ENCODE peak calls at places on chromosomes 4 and X, in four cellular contexts. O, E, V and G are unnamed samples.

GRCh38 chrX:107731831-107732502 is 43.6 kb downstream of the TSC22D3 start:
- DNase-seq in V (no peak), E (peak; percentile 72), O (no peak), G (peak; percentile 42)

GRCh38 chr4:137651128-137651527 is 118.8 kb upstream of the PCDH18 start:
- DNase-seq in V (no peak), E (no peak), O (no peak), G (no peak)

GRCh38 chr4:86250006-86250405 is 109.8 kb downstream of the MAPK10 start:
- DNase-seq in V (no peak), O (no peak), E (no peak), G (no peak)

GRCh38 chr4:128241019-128241418 is 46.6 kb downstream of the PGRMC2 start:
- DNase-seq in E (no peak), V (no peak), O (no peak), G (no peak)

GRCh38 chr4:128796934-128797333 is 12.6 kb upstream of the JADE1 start:
- DNase-seq in O (no peak), V (no peak), E (no peak), G (no peak)

GRCh38 chr4:68349361-68350360 is at the start of gene YTHDC1:
- DNase-seq in E (peak; percentile 89), O (peak; percentile 81), V (peak; percentile 90), G (peak; percentile 99)

GRCh38 chrX:15856580-15856979 is 2.0 kb upstream of the AP1S2 start:
- DNase-seq in V (no peak), E (no peak), O (no peak), G (no peak)

GRCh38 chr4:86630629-86631028 is 36.5 kb downstream of the PTPN13 start:
- DNase-seq in E (no peak), O (no peak), V (no peak), G (no peak)

GRCh38 chr4:61239250-61239649 is 39.1 kb downstream of the ADGRL3 start:
- DNase-seq in V (no peak), E (no peak), O (no peak), G (no peak)

GRCh38 chr4:119729815-119730643 is 101.4 kb upstream of the PDE5A start:
- DNase-seq in E (no peak), O (no peak), V (peak; percentile 68), G (no peak)

GRCh38 chrX:23667239-23668177 is at the start of gene PRDX4:
- DNase-seq in V (peak; percentile 75), E (peak; percentile 91), O (peak; percentile 56), G (peak; percentile 69)

DNA sequence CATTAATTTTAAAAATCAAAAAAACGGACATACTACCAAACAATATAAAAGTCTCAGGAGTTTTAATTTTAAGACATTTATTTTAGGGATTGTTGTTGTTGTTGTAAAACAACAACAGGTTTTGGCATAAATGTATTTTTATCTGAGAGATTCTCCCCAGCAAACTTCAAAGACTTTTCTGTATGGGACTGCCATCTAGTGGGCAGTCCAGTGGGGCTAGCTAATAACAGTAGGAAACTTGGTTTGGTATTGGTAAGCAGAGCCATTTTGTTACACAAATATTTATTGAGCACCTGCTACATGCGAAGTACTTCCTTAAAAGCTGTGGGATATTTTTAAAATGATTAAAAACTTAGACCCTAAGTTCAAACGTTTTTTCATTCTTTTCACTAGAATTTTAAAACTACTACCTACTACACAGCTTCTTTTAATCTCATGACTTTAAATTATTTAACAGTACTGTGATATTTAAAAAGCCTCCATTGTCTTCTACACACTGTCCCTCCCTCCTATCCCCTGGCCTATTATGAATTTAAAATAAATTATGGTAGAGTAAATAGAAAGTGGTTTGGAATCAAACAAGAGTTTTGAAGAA is 1028.4 kb upstream of the INTU start:
- DNase-seq in O (no peak), E (peak; percentile 38), V (peak; percentile 18), G (peak; percentile 57)
- TF ChIP-seq JUNB in O (no peak), E (no peak), V (no peak), G (no peak)

GRCh38 chr4:80610845-80611244 is 275.3 kb downstream of the CFAP299 start:
- DNase-seq in O (peak; percentile 63), E (no peak), V (no peak), G (no peak)
- H3K4me1 ChIP-seq in O (peaks cover 6% of the 10 kb centered on the region), E (no peaks in the 10 kb centered on the region), V (no peaks in the 10 kb centered on the region), G (peaks cover 11% of the 10 kb centered on the region)

GRCh38 chrX:66130469-66130868 is 33.6 kb upstream of the HEPH start:
- DNase-seq in O (no peak), E (no peak), V (no peak), G (no peak)
- TF ChIP-seq CREB1 in O (no peak), E (no peak), V (no peak), G (no peak)

DNA sequence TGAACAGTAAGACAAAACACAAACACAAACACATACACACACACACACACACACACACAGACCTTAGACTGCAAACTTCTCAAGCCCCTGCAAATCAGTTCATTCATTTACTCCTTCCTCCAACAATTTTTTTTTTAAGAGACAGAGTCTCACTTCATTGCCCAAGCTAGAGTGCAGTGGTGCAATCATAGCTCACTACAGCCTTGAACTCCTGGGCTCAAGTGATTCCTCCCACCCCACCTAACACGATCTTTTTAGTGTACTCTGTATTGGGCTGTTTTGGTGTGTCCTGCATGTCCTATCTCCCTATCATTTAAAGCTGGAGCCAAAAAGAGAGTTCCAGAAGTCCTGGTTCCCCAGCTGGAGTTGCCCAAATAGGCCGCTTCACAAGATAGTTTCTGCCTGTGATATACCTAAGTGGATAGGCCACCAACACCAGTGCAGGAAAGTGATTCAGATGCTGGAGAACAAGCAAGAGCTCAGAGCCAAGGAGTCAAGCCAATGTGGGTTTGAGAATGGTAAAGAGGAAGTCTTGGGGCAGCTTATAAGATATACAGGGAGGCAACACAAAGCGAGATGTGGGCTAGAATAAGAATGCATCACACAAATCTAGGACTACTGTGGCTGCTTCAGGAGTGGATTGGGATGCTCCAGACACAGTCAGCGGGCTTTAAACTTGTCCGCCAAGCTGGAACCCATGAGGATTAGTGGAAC is 85.4 kb upstream of the RAPGEF2 start:
- DNase-seq in O (no peak), E (no peak), V (peak; percentile 7), G (no peak)
- TF ChIP-seq JUNB in O (no peak), E (no peak), V (no peak), G (no peak)

DNA sequence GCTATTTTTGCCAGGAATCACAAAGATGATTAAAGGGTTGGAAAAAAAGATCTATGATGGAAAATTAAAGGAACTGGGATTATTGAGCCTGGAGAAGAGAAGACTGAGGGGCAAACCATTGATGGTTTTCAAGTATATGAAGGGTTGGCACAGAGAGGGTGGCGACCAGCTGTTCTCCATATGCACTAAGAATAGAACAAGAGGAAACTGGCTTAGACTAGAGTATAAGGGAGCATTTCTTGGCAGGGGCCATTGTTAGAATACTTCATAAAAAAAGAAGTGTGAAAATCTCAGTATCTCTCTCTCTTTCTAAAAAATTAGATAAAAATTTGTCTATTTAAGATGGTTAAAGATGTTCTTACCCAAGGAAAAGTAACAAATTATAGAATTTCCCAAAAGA is 75.1 kb downstream of the NPNT start:
- DNase-seq in E (no peak), V (no peak), O (no peak), G (no peak)
- H3K4me1 ChIP-seq in E (peaks cover 4% of the 10 kb centered on the region), V (no peaks in the 10 kb centered on the region), O (no peaks in the 10 kb centered on the region), G (peaks cover 60% of the 10 kb centered on the region)

GRCh38 chr4:26248647-26249046 is 72.2 kb upstream of the RBPJ start:
- DNase-seq in E (no peak), V (no peak), O (no peak), G (no peak)
- TF ChIP-seq CREB1 in E (no peak), V (no peak), O (no peak), G (no peak)

DNA sequence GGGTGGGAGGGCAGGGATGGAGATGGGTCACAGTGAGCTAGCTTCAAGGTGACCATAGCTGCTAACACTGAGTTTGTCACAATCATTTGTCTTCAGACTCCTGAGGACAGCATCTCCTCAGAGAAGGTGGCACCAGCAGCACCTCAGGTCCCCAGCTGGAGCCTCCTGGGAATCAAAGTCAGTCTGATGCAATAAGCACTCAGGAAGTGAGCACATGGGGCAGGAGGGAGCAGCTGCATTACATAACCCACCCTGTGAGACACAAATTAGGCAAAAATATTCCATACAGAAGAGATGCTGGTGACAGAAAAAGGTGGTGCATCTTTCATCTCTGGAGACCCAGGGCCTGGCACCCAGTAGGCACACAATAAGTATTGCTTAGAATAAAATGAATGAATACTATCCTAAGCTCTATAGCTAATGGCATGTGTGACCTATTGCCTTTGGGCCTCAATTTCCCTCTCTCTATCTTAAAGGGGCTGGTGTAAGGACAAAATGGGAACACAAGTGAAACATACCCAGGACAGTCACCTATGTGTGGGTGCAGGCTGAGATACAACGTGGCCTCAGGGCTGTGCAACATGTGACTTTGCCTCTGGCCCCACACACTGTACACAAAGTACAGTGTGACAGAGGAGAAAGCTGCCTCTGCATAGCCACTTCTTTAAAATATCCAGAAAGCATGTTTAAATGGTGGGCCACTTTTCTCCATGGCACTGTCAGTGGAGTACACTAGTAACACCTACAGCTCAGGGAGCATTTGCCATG is 37.1 kb downstream of the SLC39A8 start:
- DNase-seq in E (no peak), V (no peak), O (no peak), G (no peak)
- TF ChIP-seq JUNB in E (no peak), V (no peak), O (no peak), G (no peak)

GRCh38 chr4:152115794-152116193 is 355.0 kb upstream of the GATB start:
- DNase-seq in E (no peak), V (no peak), O (no peak), G (no peak)

GRCh38 chr4:152118819-152119553 is 358.2 kb upstream of the GATB start:
- DNase-seq in O (no peak), E (no peak), V (no peak), G (no peak)

GRCh38 chr4:152117501-152117900 is 356.7 kb upstream of the GATB start:
- DNase-seq in V (no peak), O (no peak), E (no peak), G (no peak)

GRCh38 chr4:152117054-152117453 is 356.2 kb upstream of the GATB start:
- DNase-seq in E (no peak), O (no peak), V (no peak), G (no peak)

DNA sequence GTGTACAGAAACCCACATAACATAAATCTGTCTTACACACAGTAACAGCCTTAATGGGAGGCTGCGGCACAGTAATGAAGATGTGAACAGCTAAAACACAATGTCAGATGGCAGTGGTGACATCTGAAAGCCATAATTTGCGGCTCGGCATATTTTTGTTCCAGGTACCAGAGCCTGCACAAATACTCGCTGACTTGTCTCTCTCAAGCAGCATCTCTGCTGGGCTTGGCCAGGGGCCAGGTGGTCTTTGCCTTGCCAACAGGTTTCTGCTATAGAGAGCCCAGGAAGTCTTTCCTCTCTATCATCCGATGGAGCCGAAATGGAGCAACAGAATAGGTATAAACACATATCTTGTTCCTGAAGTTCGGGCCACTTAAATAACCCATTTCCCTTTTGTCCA is 357.3 kb upstream of the GATB start:
- DNase-seq in O (no peak), E (no peak), V (no peak), G (no peak)
- H3K4me1 ChIP-seq in O (peaks cover 3% of the 10 kb centered on the region), E (no peaks in the 10 kb centered on the region), V (no peaks in the 10 kb centered on the region), G (no peaks in the 10 kb centered on the region)

GRCh38 chrX:120299928-120300327 is 11.3 kb downstream of the TMEM255A start:
- DNase-seq in V (peak; percentile 49), O (no peak), E (no peak), G (peak; percentile 64)
- TF ChIP-seq CREB1 in V (no peak), O (no peak), E (no peak), G (no peak)

GRCh38 chr4:106450249-106450648 is 81.7 kb upstream of the GIMD1 start:
- DNase-seq in O (no peak), E (no peak), V (no peak), G (no peak)

GRCh38 chr4:106444557-106444956 is 76.0 kb upstream of the GIMD1 start:
- DNase-seq in E (no peak), O (no peak), V (peak; percentile 24), G (no peak)
- TF ChIP-seq JUNB in E (no peak), O (no peak), V (no peak), G (no peak)